ENCODE peak calls at places on chromosome 1, in nine cellular contexts. J is suprapubic skin; B is NCI-H1436 treated with DMSO at 0.1 percent for 48 hours; L is central memory CD4-positive, alpha-beta T cell; R is NCI-H774; M is activated CD8-positive, alpha-beta memory T cell treated with anti-CD3 and anti-CD28 coated beads, Interleukin-2, amount 50 U/mL, for 4 hours; T is SK-N-SH; Y is NCI-H510A treated with DMSO at 0.1 percent for 48 hours; S is stimulated activated CD8-positive, alpha-beta memory T cell treated with anti-CD3 and anti-CD28 coated beads, Interleukin-12 subunit alpha, Interleukin-12 subunit beta, amount 100 ng/mL, for 1 hour. O is an unnamed sample.

GRCh38 chr1:156053770-156054499 is at the start of gene UBQLN4:
- DNase-seq in J (peak; percentile 92), Y (peak; percentile 87), B (no peak), R (peak; percentile 89), L (peak; percentile 79), T (peak; percentile 94), M (peak; percentile 82), S (peak; percentile 76), O (peak; percentile 48)

GRCh38 chr1:229285424-229285823 is 14.5 kb downstream of the RAB4A start:
- DNase-seq in S (no peak), Y (no peak), T (no peak), B (no peak), M (no peak), L (no peak), R (no peak), J (no peak), O (no peak)

GRCh38 chr1:24503003-24503751 is 541 bp downstream of the RCAN3 start:
- DNase-seq in J (no peak), S (no peak), Y (peak; percentile 18), B (no peak), R (no peak), L (no peak), M (peak; percentile 35), T (peak; percentile 48), O (no peak)

GRCh38 chr1:109300650-109301151 is 6.1 kb downstream of the MYBPHL start:
- DNase-seq in S (no peak), B (no peak), T (no peak), L (no peak), Y (no peak), R (no peak), J (no peak), M (no peak), O (no peak)

GRCh38 chr1:236716160-236716559 is 29.9 kb downstream of the ACTN2 start:
- DNase-seq in Y (no peak), M (no peak), L (no peak), T (no peak), B (no peak), S (no peak), J (no peak), R (no peak), O (no peak)

GRCh38 chr1:222369991-222370910 is 177.7 kb downstream of the HHIPL2 start:
- DNase-seq in J (no peak), L (no peak), Y (no peak), S (no peak), R (no peak), B (no peak), M (no peak), T (no peak), O (no peak)

GRCh38 chr1:55046871-55047270 is 7.5 kb downstream of the PCSK9 start:
- DNase-seq in L (no peak), J (peak; percentile 58), S (no peak), Y (no peak), R (no peak), T (no peak), B (no peak), M (no peak), O (no peak)

GRCh38 chr1:58870298-58870676 is 86.4 kb upstream of the JUN start:
- DNase-seq in T (no peak), B (no peak), S (no peak), L (no peak), M (no peak), R (peak; percentile 95), Y (peak; percentile 92), J (no peak), O (no peak)

GRCh38 chr1:114238066-114238465 is 84.4 kb upstream of the SYT6 start:
- DNase-seq in R (no peak), B (no peak), S (no peak), M (no peak), Y (no peak), L (no peak), J (no peak), T (no peak), O (no peak)

O was measured in esophagus squamous epithelium.